ENCODE peak calls at places on chromosomes 16 and 17, in nine cellular contexts. J, O, E, Q, D, V, P, B and I are unnamed samples.

GRCh38 chr17:45361976-45362375 is 45.2 kb upstream of the MAP3K14 start:
- DNase-seq in J (no peak), O (no peak), E (no peak), Q (no peak), D (no peak), V (no peak), P (no peak), B (no peak), I (no peak)

GRCh38 chr16:15425861-15426260 is 8.5 kb upstream of the BMERB1 start:
- DNase-seq in J (no peak), O (no peak), E (no peak), Q (no peak), D (no peak), V (no peak), P (no peak), B (no peak), I (no peak)

GRCh38 chr16:10616744-10617640 is 36.6 kb upstream of the EMP2 start:
- DNase-seq in J (no peak), O (peak; percentile 36), E (peak; percentile 68), Q (peak; percentile 76), D (peak; percentile 36), V (peak; percentile 73), P (peak; percentile 79), B (peak; percentile 39), I (peak; percentile 74)

GRCh38 chr17:34609210-34609609 is 29.8 kb downstream of the TMEM132E start:
- DNase-seq in J (no peak), O (no peak), E (no peak), Q (no peak), D (no peak), V (no peak), P (no peak), B (no peak), I (no peak)

GRCh38 chr16:64711026-64711425 is 410.8 kb downstream of the CDH11 start:
- DNase-seq in J (no peak), O (no peak), E (peak; percentile 32), Q (no peak), D (no peak), V (no peak), P (no peak), B (no peak), I (no peak)

GRCh38 chr16:46690281-46691178 is 1.1 kb downstream of the ORC6 start:
- DNase-seq in J (no peak), O (no peak), E (peak; percentile 51), Q (no peak), D (peak; percentile 2), V (no peak), P (peak; percentile 58), B (no peak), I (no peak)

GRCh38 chr16:89422905-89423630 is 67.3 kb downstream of the ANKRD11 start:
- DNase-seq in J (no peak), O (no peak), E (peak; percentile 39), Q (no peak), D (no peak), V (no peak), P (no peak), B (no peak), I (no peak)

GRCh38 chr17:77591231-77591785 is 367.2 kb upstream of the TNRC6C start:
- DNase-seq in J (peak; percentile 28), O (no peak), E (no peak), Q (no peak), D (no peak), V (no peak), P (no peak), B (no peak), I (no peak)

GRCh38 chr16:87702325-87702811 is 63.4 kb downstream of the KLHDC4 start:
- DNase-seq in J (no peak), O (no peak), E (peak; percentile 40), Q (peak; percentile 41), D (peak; percentile 79), V (no peak), P (no peak), B (no peak), I (no peak)

GRCh38 chr17:42803074-42803883 is 4.6 kb downstream of the CNTD1 start:
- DNase-seq in J (no peak), O (no peak), E (peak; percentile 47), Q (no peak), D (no peak), V (no peak), P (no peak), B (no peak), I (no peak)

GRCh38 chr16:56848056-56848936 is 16.7 kb upstream of the SLC12A3 start:
- DNase-seq in J (peak; percentile 67), O (peak; percentile 41), E (peak; percentile 75), Q (no peak), D (no peak), V (no peak), P (no peak), B (peak; percentile 35), I (no peak)

GRCh38 chr16:10314811-10315210 is 71.0 kb upstream of the ATF7IP2 start:
- DNase-seq in J (no peak), O (no peak), E (peak; percentile 39), Q (no peak), D (no peak), V (no peak), P (no peak), B (no peak), I (no peak)

GRCh38 chr16:11079657-11080187 is 135.4 kb downstream of the CLEC16A start:
- DNase-seq in J (peak; percentile 29), O (peak; percentile 41), E (peak; percentile 67), Q (no peak), D (no peak), V (no peak), P (no peak), B (no peak), I (no peak)

GRCh38 chr17:76135810-76136188 is 5.2 kb downstream of the FOXJ1 start:
- DNase-seq in J (no peak), O (no peak), E (no peak), Q (no peak), D (no peak), V (no peak), P (no peak), B (no peak), I (no peak)

GRCh38 chr17:61874075-61874474 is 10.7 kb upstream of the BRIP1 start:
- DNase-seq in J (no peak), O (no peak), E (no peak), Q (no peak), D (no peak), V (no peak), P (no peak), B (no peak), I (no peak)

GRCh38 chr17:61867033-61867432 is 3.7 kb upstream of the BRIP1 start:
- DNase-seq in J (no peak), O (no peak), E (no peak), Q (no peak), D (no peak), V (no peak), P (no peak), B (no peak), I (no peak)

GRCh38 chr17:61868074-61868473 is 4.7 kb upstream of the BRIP1 start:
- DNase-seq in J (no peak), O (no peak), E (no peak), Q (no peak), D (no peak), V (no peak), P (no peak), B (no peak), I (no peak)

GRCh38 chr17:61872099-61872498 is 8.8 kb upstream of the BRIP1 start:
- DNase-seq in J (no peak), O (no peak), E (no peak), Q (no peak), D (no peak), V (no peak), P (no peak), B (no peak), I (no peak)

DNA sequence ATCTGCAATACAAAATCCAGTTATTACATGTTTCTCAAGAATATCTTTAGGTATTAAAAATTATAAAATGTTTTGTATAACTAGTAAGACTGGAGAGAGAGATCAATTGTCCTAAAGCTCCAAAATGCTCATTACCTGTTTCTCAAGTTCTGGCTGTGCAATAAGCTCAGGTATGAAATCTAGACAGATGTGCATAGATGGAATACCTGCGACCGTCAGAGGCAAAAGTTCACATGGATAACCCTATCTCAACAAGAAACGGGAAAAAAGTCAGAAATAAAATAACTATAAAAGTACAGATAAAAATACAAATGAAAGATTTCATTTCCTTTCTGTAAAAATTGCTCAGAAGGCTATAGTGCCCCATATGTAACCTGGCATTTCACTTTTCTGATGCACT is 5.8 kb upstream of the BRIP1 start:
- DNase-seq in J (no peak), O (no peak), E (no peak), Q (no peak), D (no peak), V (no peak), P (no peak), B (no peak), I (no peak)
- H3K4me1 ChIP-seq in J (no peaks in the 10 kb centered on the region), O (no peaks in the 10 kb centered on the region), E (no peaks in the 10 kb centered on the region), Q (peaks cover 2% of the 10 kb centered on the region), D (peaks cover 2% of the 10 kb centered on the region), V (no peaks in the 10 kb centered on the region), P (peaks cover 1% of the 10 kb centered on the region), B (peaks cover under 1% of the 10 kb centered on the region), I (peaks cover 3% of the 10 kb centered on the region)

GRCh38 chr16:51524555-51525373 is 373.7 kb upstream of the SALL1 start:
- DNase-seq in J (no peak), O (no peak), E (peak; percentile 55), Q (no peak), D (no peak), V (no peak), P (no peak), B (no peak), I (no peak)
- TF ChIP-seq CTCF in J (no peak), O (no peak), E (peak; percentile 8), Q (no peak), D (no peak), V (no peak), P (no peak), B (no peak), I (no peak)

DNA sequence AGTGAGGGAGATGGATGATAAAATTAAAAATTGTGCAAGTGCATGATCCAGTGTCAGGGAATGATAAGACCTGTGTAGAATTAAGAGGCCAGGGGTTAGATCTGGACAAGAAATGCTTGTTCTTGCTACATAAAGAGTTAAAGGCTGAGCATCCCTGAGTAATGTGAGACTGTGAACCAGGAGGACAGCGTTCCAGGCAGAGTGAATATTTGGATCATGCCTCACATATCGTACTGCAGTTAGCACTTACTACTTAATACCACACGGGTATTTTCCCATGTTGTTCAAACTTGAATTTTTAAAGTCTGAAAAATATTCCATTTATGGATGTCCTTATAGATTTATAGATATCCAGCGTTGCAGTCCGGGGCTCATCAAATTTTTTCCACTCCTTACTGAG is 535.6 kb upstream of the HSBP1 start:
- DNase-seq in J (no peak), O (no peak), E (no peak), Q (no peak), D (no peak), V (no peak), P (no peak), B (no peak), I (no peak)
- H3K9me3 ChIP-seq in J (no peaks in the 10 kb centered on the region), O (no peaks in the 10 kb centered on the region), E (no peaks in the 10 kb centered on the region), Q (no peaks in the 10 kb centered on the region), D (no peaks in the 10 kb centered on the region), V (no peaks in the 10 kb centered on the region), P (no peaks in the 10 kb centered on the region), B (no peaks in the 10 kb centered on the region), I (no peaks in the 10 kb centered on the region)

DNA sequence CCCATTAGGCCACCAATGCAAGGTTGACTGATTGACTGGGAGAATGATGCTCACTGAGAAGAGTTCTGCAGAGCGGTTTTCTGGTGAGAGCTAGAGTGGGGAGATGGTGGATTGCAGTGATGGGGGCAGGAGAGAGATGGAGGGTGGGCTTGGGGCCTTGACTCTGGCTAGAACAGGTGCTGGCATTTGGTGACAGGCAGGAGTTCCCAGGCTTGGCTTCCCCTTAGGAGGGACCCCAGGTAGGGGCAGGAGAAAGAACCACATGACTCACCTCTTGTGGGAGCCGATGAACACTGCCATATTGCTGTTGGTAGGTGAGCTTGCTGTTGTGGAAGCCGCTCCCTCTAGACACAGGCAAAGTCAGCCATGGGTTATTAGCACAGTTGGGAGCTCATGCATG is 8.0 kb downstream of the CD300LB start:
- DNase-seq in J (peak; percentile 51), O (no peak), E (no peak), Q (no peak), D (no peak), V (no peak), P (peak; percentile 28), B (no peak), I (no peak)
- H3K4me1 ChIP-seq in J (no peaks in the 10 kb centered on the region), O (no peaks in the 10 kb centered on the region), E (no peaks in the 10 kb centered on the region), Q (no peaks in the 10 kb centered on the region), D (no peaks in the 10 kb centered on the region), V (no peaks in the 10 kb centered on the region), P (peaks cover 76% of the 10 kb centered on the region), B (no peaks in the 10 kb centered on the region), I (no peaks in the 10 kb centered on the region)